ENCODE peak calls at places on chromosome 11, in ten cellular contexts. One of them, this sample, is unnamed.

GRCh38 chr11:11841121-11841604 is 609 bp upstream of the USP47 start:
- DNase-seq in A549: peak
- DNase-seq in fibroblast of pulmonary artery: peak
- DNase-seq in HFF-Myc: no peak
- DNase-seq in uterus: peak
- DNase-seq in choroid plexus epithelial cell: peak
- DNase-seq in nephron progenitor cell: peak
- DNase-seq in pancreas: no peak
- DNase-seq in Peyer's patch: no peak
- DNase-seq in prostate gland: peak
- DNase-seq in this sample: peak

GRCh38 chr11:112596324-112596723 is 335.7 kb upstream of the PLET1 start:
- DNase-seq in fibroblast of pulmonary artery: no peak
- DNase-seq in uterus: no peak
- DNase-seq in A549: no peak
- DNase-seq in pancreas: no peak
- DNase-seq in nephron progenitor cell: no peak
- DNase-seq in choroid plexus epithelial cell: no peak
- DNase-seq in prostate gland: no peak
- DNase-seq in Peyer's patch: no peak
- DNase-seq in HFF-Myc: no peak
- DNase-seq in this sample: no peak

GRCh38 chr11:2847511-2847910 is 38.1 kb downstream of the CDKN1C start:
- DNase-seq in nephron progenitor cell: no peak
- DNase-seq in prostate gland: no peak
- DNase-seq in A549: no peak
- DNase-seq in pancreas: no peak
- DNase-seq in fibroblast of pulmonary artery: no peak
- DNase-seq in HFF-Myc: no peak
- DNase-seq in Peyer's patch: no peak
- DNase-seq in choroid plexus epithelial cell: no peak
- DNase-seq in uterus: no peak
- DNase-seq in this sample: no peak

GRCh38 chr11:73330569-73331093 is 22.6 kb downstream of the ARHGEF17 start:
- DNase-seq in uterus: no peak
- DNase-seq in Peyer's patch: no peak
- DNase-seq in prostate gland: no peak
- DNase-seq in fibroblast of pulmonary artery: peak
- DNase-seq in pancreas: no peak
- DNase-seq in nephron progenitor cell: peak
- DNase-seq in A549: peak
- DNase-seq in HFF-Myc: no peak
- DNase-seq in choroid plexus epithelial cell: peak
- DNase-seq in this sample: peak

GRCh38 chr11:92225563-92226308 is 1.1 kb downstream of the FAT3 start:
- DNase-seq in HFF-Myc: no peak
- DNase-seq in A549: no peak
- DNase-seq in fibroblast of pulmonary artery: no peak
- DNase-seq in Peyer's patch: peak
- DNase-seq in choroid plexus epithelial cell: no peak
- DNase-seq in nephron progenitor cell: peak
- DNase-seq in prostate gland: peak
- DNase-seq in uterus: no peak
- DNase-seq in pancreas: no peak
- DNase-seq in this sample: no peak

GRCh38 chr11:3158131-3158591 is 6.9 kb downstream of the OSBPL5 start:
- DNase-seq in pancreas: peak
- DNase-seq in choroid plexus epithelial cell: no peak
- DNase-seq in fibroblast of pulmonary artery: no peak
- DNase-seq in Peyer's patch: peak
- DNase-seq in HFF-Myc: no peak
- DNase-seq in uterus: no peak
- DNase-seq in nephron progenitor cell: no peak
- DNase-seq in prostate gland: no peak
- DNase-seq in A549: no peak
- DNase-seq in this sample: no peak

GRCh38 chr11:118436639-118437045 is 350 bp downstream of the KMT2A start:
- DNase-seq in A549: no peak
- DNase-seq in HFF-Myc: no peak
- DNase-seq in pancreas: peak
- DNase-seq in choroid plexus epithelial cell: peak
- DNase-seq in uterus: no peak
- DNase-seq in prostate gland: no peak
- DNase-seq in fibroblast of pulmonary artery: no peak
- DNase-seq in Peyer's patch: no peak
- DNase-seq in nephron progenitor cell: peak
- DNase-seq in this sample: no peak

GRCh38 chr11:4123218-4123617 is 28.6 kb downstream of the RRM1 start:
- DNase-seq in nephron progenitor cell: no peak
- DNase-seq in uterus: no peak
- DNase-seq in choroid plexus epithelial cell: no peak
- DNase-seq in A549: no peak
- DNase-seq in HFF-Myc: no peak
- DNase-seq in Peyer's patch: no peak
- DNase-seq in prostate gland: no peak
- DNase-seq in fibroblast of pulmonary artery: no peak
- DNase-seq in pancreas: no peak
- DNase-seq in this sample: no peak

GRCh38 chr11:9273430-9274336 is 8.5 kb upstream of the DENND5A start:
- DNase-seq in uterus: no peak
- DNase-seq in Peyer's patch: no peak
- DNase-seq in pancreas: no peak
- DNase-seq in choroid plexus epithelial cell: peak
- DNase-seq in prostate gland: no peak
- DNase-seq in nephron progenitor cell: no peak
- DNase-seq in A549: no peak
- DNase-seq in HFF-Myc: no peak
- DNase-seq in fibroblast of pulmonary artery: peak
- DNase-seq in this sample: peak

GRCh38 chr11:9280655-9281301 is 15.6 kb upstream of the DENND5A start:
- DNase-seq in A549: no peak
- DNase-seq in nephron progenitor cell: no peak
- DNase-seq in Peyer's patch: no peak
- DNase-seq in HFF-Myc: no peak
- DNase-seq in pancreas: no peak
- DNase-seq in choroid plexus epithelial cell: peak
- DNase-seq in fibroblast of pulmonary artery: peak
- DNase-seq in prostate gland: peak
- DNase-seq in uterus: no peak
- DNase-seq in this sample: peak

GRCh38 chr11:9274499-9275228 is 9.5 kb upstream of the DENND5A start:
- DNase-seq in fibroblast of pulmonary artery: peak
- DNase-seq in Peyer's patch: no peak
- DNase-seq in HFF-Myc: no peak
- DNase-seq in nephron progenitor cell: no peak
- DNase-seq in choroid plexus epithelial cell: no peak
- DNase-seq in A549: no peak
- DNase-seq in pancreas: no peak
- DNase-seq in uterus: no peak
- DNase-seq in prostate gland: no peak
- DNase-seq in this sample: peak

GRCh38 chr11:9277176-9277575 is 12.0 kb upstream of the DENND5A start:
- DNase-seq in prostate gland: no peak
- DNase-seq in Peyer's patch: no peak
- DNase-seq in choroid plexus epithelial cell: no peak
- DNase-seq in nephron progenitor cell: no peak
- DNase-seq in pancreas: no peak
- DNase-seq in uterus: no peak
- DNase-seq in HFF-Myc: no peak
- DNase-seq in A549: no peak
- DNase-seq in fibroblast of pulmonary artery: no peak
- DNase-seq in this sample: no peak

DNA sequence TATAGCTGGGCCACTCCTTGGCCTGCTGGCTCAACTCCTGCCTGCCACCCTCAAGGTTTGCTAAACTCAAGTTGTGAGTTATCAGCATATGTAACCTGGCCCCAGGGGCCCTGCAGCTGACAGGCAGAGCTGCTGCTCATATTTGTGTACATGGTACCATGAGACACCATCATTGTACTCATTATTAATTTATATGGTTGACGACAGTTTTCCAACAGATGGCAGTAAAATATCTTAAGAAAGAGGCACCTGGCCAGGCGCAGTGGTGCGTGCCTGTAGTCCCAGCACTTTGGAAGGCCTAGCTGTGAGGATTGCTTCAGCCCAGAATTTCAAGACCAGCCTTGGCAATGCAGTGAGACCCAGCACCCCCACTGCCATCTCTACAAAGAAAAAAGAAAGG is 11.4 kb upstream of the DENND5A start:
- DNase-seq in Peyer's patch: no peak
- DNase-seq in fibroblast of pulmonary artery: peak
- DNase-seq in prostate gland: no peak
- DNase-seq in choroid plexus epithelial cell: no peak
- DNase-seq in HFF-Myc: no peak
- DNase-seq in nephron progenitor cell: no peak
- DNase-seq in pancreas: no peak
- DNase-seq in A549: no peak
- DNase-seq in uterus: no peak
- DNase-seq in this sample: no peak
- TF ChIP-seq CTCF in Peyer's patch: no peak
- TF ChIP-seq CTCF in fibroblast of pulmonary artery: no peak
- TF ChIP-seq CTCF in prostate gland: no peak
- TF ChIP-seq CTCF in choroid plexus epithelial cell: no peak
- TF ChIP-seq CTCF in HFF-Myc: no peak
- TF ChIP-seq CTCF in nephron progenitor cell: no peak
- TF ChIP-seq CTCF in pancreas: no peak
- TF ChIP-seq CTCF in A549: peak
- TF ChIP-seq CTCF in uterus: no peak
- TF ChIP-seq CTCF in this sample: no peak

DNA sequence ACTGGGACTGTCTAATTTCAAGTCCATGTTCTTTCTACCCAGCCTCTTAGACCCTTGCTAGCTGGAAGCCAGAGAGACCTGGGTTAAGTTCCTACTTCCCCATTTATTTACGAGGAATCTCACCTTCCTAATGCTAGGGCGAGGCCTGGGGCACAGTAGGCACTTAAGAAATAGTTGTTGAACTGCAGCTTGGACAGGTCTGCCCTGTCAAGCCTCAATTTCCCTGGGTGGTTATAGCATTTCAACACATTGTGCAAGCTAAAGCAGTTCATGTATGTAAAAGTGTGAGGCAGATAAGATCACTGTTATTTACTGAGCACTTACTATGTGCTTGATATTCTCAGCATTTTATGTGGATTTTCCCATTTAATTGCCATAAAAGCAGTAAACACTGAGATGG is 12.1 kb downstream of the NAV2 start:
- DNase-seq in A549: no peak
- DNase-seq in prostate gland: no peak
- DNase-seq in uterus: no peak
- DNase-seq in fibroblast of pulmonary artery: no peak
- DNase-seq in pancreas: no peak
- DNase-seq in HFF-Myc: no peak
- DNase-seq in choroid plexus epithelial cell: no peak
- DNase-seq in Peyer's patch: no peak
- DNase-seq in nephron progenitor cell: no peak
- DNase-seq in this sample: no peak
- TF ChIP-seq CTCF in A549: no peak
- TF ChIP-seq CTCF in prostate gland: no peak
- TF ChIP-seq CTCF in uterus: no peak
- TF ChIP-seq CTCF in fibroblast of pulmonary artery: no peak
- TF ChIP-seq CTCF in pancreas: no peak
- TF ChIP-seq CTCF in HFF-Myc: no peak
- TF ChIP-seq CTCF in choroid plexus epithelial cell: no peak
- TF ChIP-seq CTCF in Peyer's patch: no peak
- TF ChIP-seq CTCF in nephron progenitor cell: no peak
- TF ChIP-seq CTCF in this sample: no peak

GRCh38 chr11:69721745-69722144 is 17.9 kb upstream of the FGF19 start:
- DNase-seq in prostate gland: no peak
- DNase-seq in choroid plexus epithelial cell: no peak
- DNase-seq in uterus: no peak
- DNase-seq in HFF-Myc: no peak
- DNase-seq in fibroblast of pulmonary artery: no peak
- DNase-seq in nephron progenitor cell: no peak
- DNase-seq in pancreas: no peak
- DNase-seq in Peyer's patch: no peak
- DNase-seq in A549: no peak
- DNase-seq in this sample: no peak
- TF ChIP-seq CTCF in prostate gland: peak
- TF ChIP-seq CTCF in choroid plexus epithelial cell: peak
- TF ChIP-seq CTCF in uterus: no peak
- TF ChIP-seq CTCF in HFF-Myc: peak
- TF ChIP-seq CTCF in fibroblast of pulmonary artery: peak
- TF ChIP-seq CTCF in nephron progenitor cell: no peak
- TF ChIP-seq CTCF in pancreas: peak
- TF ChIP-seq CTCF in Peyer's patch: peak
- TF ChIP-seq CTCF in A549: peak
- TF ChIP-seq CTCF in this sample: peak

GRCh38 chr11:45107051-45107450 is 39.4 kb upstream of the PRDM11 start:
- DNase-seq in choroid plexus epithelial cell: no peak
- DNase-seq in prostate gland: no peak
- DNase-seq in uterus: no peak
- DNase-seq in nephron progenitor cell: no peak
- DNase-seq in pancreas: no peak
- DNase-seq in HFF-Myc: no peak
- DNase-seq in Peyer's patch: no peak
- DNase-seq in A549: no peak
- DNase-seq in fibroblast of pulmonary artery: no peak
- DNase-seq in this sample: no peak

GRCh38 chr11:45109400-45109799 is 37.0 kb upstream of the PRDM11 start:
- DNase-seq in fibroblast of pulmonary artery: no peak
- DNase-seq in HFF-Myc: no peak
- DNase-seq in A549: no peak
- DNase-seq in pancreas: no peak
- DNase-seq in Peyer's patch: no peak
- DNase-seq in uterus: no peak
- DNase-seq in prostate gland: no peak
- DNase-seq in choroid plexus epithelial cell: no peak
- DNase-seq in nephron progenitor cell: no peak
- DNase-seq in this sample: no peak

GRCh38 chr11:45108070-45109064 is 38.1 kb upstream of the PRDM11 start:
- DNase-seq in nephron progenitor cell: no peak
- DNase-seq in prostate gland: no peak
- DNase-seq in choroid plexus epithelial cell: no peak
- DNase-seq in HFF-Myc: no peak
- DNase-seq in fibroblast of pulmonary artery: no peak
- DNase-seq in A549: no peak
- DNase-seq in Peyer's patch: peak
- DNase-seq in pancreas: no peak
- DNase-seq in uterus: no peak
- DNase-seq in this sample: no peak

GRCh38 chr11:45113807-45114206 is 32.6 kb upstream of the PRDM11 start:
- DNase-seq in Peyer's patch: no peak
- DNase-seq in prostate gland: no peak
- DNase-seq in choroid plexus epithelial cell: no peak
- DNase-seq in uterus: no peak
- DNase-seq in pancreas: no peak
- DNase-seq in nephron progenitor cell: no peak
- DNase-seq in A549: no peak
- DNase-seq in fibroblast of pulmonary artery: no peak
- DNase-seq in HFF-Myc: no peak
- DNase-seq in this sample: no peak

DNA sequence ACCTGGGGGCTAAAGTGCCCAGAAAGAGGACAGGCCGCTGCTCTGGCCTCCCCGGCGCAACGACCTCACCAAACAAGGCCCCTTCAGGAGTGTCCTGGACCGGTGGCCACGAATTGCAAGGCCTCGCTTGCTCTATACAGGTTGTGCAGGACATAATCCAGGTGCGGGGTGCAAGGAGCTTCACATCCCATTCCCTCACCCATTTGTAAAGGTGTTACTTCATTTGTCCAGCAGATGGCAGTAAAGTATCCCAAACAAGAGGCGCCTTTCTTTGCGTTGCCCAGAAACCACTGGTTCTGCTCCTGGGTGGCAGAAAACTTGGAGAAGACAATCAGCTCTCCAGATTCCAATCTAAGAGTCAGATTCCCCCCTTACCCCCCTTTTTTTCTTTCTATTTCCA is 35.9 kb upstream of the PRDM11 start:
- DNase-seq in A549: peak
- DNase-seq in nephron progenitor cell: peak
- DNase-seq in Peyer's patch: peak
- DNase-seq in choroid plexus epithelial cell: peak
- DNase-seq in HFF-Myc: no peak
- DNase-seq in prostate gland: peak
- DNase-seq in uterus: peak
- DNase-seq in fibroblast of pulmonary artery: peak
- DNase-seq in pancreas: no peak
- DNase-seq in this sample: peak
- TF ChIP-seq CTCF in A549: peak
- TF ChIP-seq CTCF in nephron progenitor cell: peak
- TF ChIP-seq CTCF in Peyer's patch: peak
- TF ChIP-seq CTCF in choroid plexus epithelial cell: peak
- TF ChIP-seq CTCF in HFF-Myc: peak
- TF ChIP-seq CTCF in prostate gland: peak
- TF ChIP-seq CTCF in uterus: peak
- TF ChIP-seq CTCF in fibroblast of pulmonary artery: peak
- TF ChIP-seq CTCF in pancreas: peak
- TF ChIP-seq CTCF in this sample: peak

This sample was measured in fibroblast of the aortic adventitia.